ENCODE peak calls at places on chromosomes 3 and 15, in eight cellular contexts. V is stomach, B is PC-3, T is BE2C, C is pancreas, F is A673, J is NB4, S is epithelial cell of proximal tubule. G is an unnamed sample.

GRCh38 chr15:68317281-68318007 is 39.9 kb downstream of the FEM1B start:
- DNase-seq in V (no peak), T (no peak), F (no peak), J (no peak), B (no peak), C (no peak), S (no peak), G (no peak)

GRCh38 chr15:70096215-70096974 is 1.3 kb downstream of the TLE3 start:
- DNase-seq in B (peak), C (peak), V (peak), F (peak), S (no peak), J (peak), T (peak), G (no peak)

GRCh38 chr3:36756272-36756671 is 8.1 kb downstream of the DCLK3 start:
- DNase-seq in V (no peak), S (no peak), J (no peak), F (no peak), T (no peak), B (no peak), C (no peak), G (no peak)

GRCh38 chr3:78455737-78456136 is 1312.1 kb downstream of the ROBO1 start:
- DNase-seq in F (no peak), B (no peak), S (no peak), C (no peak), V (no peak), J (no peak), T (no peak), G (no peak)

GRCh38 chr15:57334257-57334656 is 42.0 kb upstream of the CGNL1 start:
- DNase-seq in J (peak), V (peak), T (no peak), C (no peak), B (peak), F (peak), S (no peak), G (peak)

GRCh38 chr3:34364345-34364744 is 565.9 kb downstream of the PDCD6IP start:
- DNase-seq in C (no peak), S (peak), F (peak), B (peak), V (no peak), T (no peak), J (no peak), G (no peak)

GRCh38 chr3:170204023-170204472 is 18.2 kb upstream of the PRKCI start:
- DNase-seq in V (no peak), B (no peak), F (no peak), T (no peak), J (no peak), C (no peak), S (no peak), G (no peak)

GRCh38 chr15:94040523-94041248 is 190.7 kb upstream of the MCTP2 start:
- DNase-seq in C (no peak), T (no peak), F (no peak), S (no peak), J (no peak), B (no peak), V (no peak), G (peak)

GRCh38 chr3:127459891-127460290 is 130.6 kb downstream of the TPRA1 start:
- DNase-seq in B (no peak), V (no peak), J (no peak), T (no peak), S (no peak), F (no peak), C (no peak), G (no peak)

GRCh38 chr3:196684548-196685407 is 27.3 kb downstream of the CEP19 start:
- DNase-seq in V (peak), J (peak), S (no peak), C (peak), F (peak), B (peak), T (peak), G (peak)

GRCh38 chr3:84885199-84885882 is 73.4 kb upstream of the CADM2 start:
- DNase-seq in C (peak), V (peak), T (no peak), S (no peak), F (no peak), J (no peak), B (no peak), G (no peak)

GRCh38 chr3:128144512-128144911 is 8.8 kb upstream of the EEFSEC start:
- DNase-seq in C (no peak), V (no peak), T (no peak), S (no peak), J (no peak), F (no peak), B (no peak), G (no peak)

GRCh38 chr15:29106116-29106515 is 163.5 kb downstream of the NSMCE3 start:
- DNase-seq in T (no peak), V (no peak), S (no peak), C (no peak), F (no peak), J (no peak), B (no peak), G (no peak)

GRCh38 chr3:126782554-126782953 is 78.5 kb downstream of the CHCHD6 start:
- DNase-seq in J (no peak), V (no peak), T (no peak), F (peak), C (no peak), S (peak), B (peak), G (peak)

GRCh38 chr15:74320358-74321247 is 46.8 kb downstream of the CYP11A1 start:
- DNase-seq in T (peak), C (peak), V (peak), J (peak), B (peak), S (no peak), F (peak), G (peak)

GRCh38 chr3:32106929-32107362 is 526 bp downstream of the GPD1L start:
- DNase-seq in S (no peak), B (peak), C (peak), V (peak), T (no peak), F (no peak), J (peak), G (peak)

GRCh38 chr15:40291088-40291574 is 8.3 kb upstream of the ANKRD63 start:
- DNase-seq in J (no peak), V (peak), T (peak), B (peak), F (peak), S (no peak), C (peak), G (peak)

GRCh38 chr15:68586274-68586961 is 7.6 kb downstream of the CORO2B start:
- DNase-seq in F (peak), V (no peak), B (peak), C (no peak), J (peak), S (peak), T (no peak), G (peak)

GRCh38 chr3:13420817-13421755 is 964 bp upstream of the NUP210 start:
- DNase-seq in B (no peak), C (no peak), T (no peak), J (peak), F (no peak), S (no peak), V (peak), G (no peak)
- H3K4me3 ChIP-seq in B (peak), C (peak), T (no peak), J (no peak), F (no peak), S (peak), V (peak), G (no peak)

GRCh38 chr3:12892840-12893189 is 51.5 kb upstream of the RPL32 start:
- DNase-seq in V (no peak), B (no peak), T (no peak), J (no peak), C (no peak), S (no peak), F (no peak), G (no peak)

GRCh38 chr3:12891985-12892839 is 50.8 kb upstream of the RPL32 start:
- DNase-seq in V (peak), B (peak), F (peak), S (peak), J (peak), C (peak), T (peak), G (peak)

GRCh38 chr3:12893247-12893646 is 51.9 kb upstream of the RPL32 start:
- DNase-seq in T (no peak), V (no peak), S (no peak), F (no peak), J (no peak), C (no peak), B (peak), G (no peak)

GRCh38 chr3:12891391-12891984 is 50.1 kb upstream of the RPL32 start:
- DNase-seq in B (peak), F (no peak), T (no peak), J (no peak), C (no peak), V (no peak), S (no peak), G (no peak)

GRCh38 chr3:12890610-12891390 is 49.4 kb upstream of the RPL32 start:
- DNase-seq in J (no peak), C (no peak), V (no peak), F (no peak), S (no peak), T (no peak), B (peak), G (no peak)
- TF ChIP-seq CTCF in J (no peak), C (no peak), V (no peak), F (peak), S (no peak), T (no peak), B (peak), G (no peak)

GRCh38 chr3:11582123-11582968 is 61.4 kb downstream of the VGLL4 start:
- DNase-seq in C (peak), V (peak), B (no peak), J (no peak), T (peak), S (no peak), F (peak), G (peak)

GRCh38 chr3:11583638-11584046 is 60.1 kb downstream of the VGLL4 start:
- DNase-seq in F (no peak), J (no peak), V (no peak), B (no peak), T (no peak), S (no peak), C (no peak), G (peak)

GRCh38 chr3:11584570-11584969 is 59.1 kb downstream of the VGLL4 start:
- DNase-seq in S (no peak), B (no peak), J (no peak), F (no peak), V (no peak), C (no peak), T (no peak), G (no peak)

GRCh38 chr3:11581237-11582122 is 62.2 kb downstream of the VGLL4 start:
- DNase-seq in F (no peak), C (no peak), T (no peak), S (no peak), B (no peak), J (no peak), V (no peak), G (no peak)

DNA sequence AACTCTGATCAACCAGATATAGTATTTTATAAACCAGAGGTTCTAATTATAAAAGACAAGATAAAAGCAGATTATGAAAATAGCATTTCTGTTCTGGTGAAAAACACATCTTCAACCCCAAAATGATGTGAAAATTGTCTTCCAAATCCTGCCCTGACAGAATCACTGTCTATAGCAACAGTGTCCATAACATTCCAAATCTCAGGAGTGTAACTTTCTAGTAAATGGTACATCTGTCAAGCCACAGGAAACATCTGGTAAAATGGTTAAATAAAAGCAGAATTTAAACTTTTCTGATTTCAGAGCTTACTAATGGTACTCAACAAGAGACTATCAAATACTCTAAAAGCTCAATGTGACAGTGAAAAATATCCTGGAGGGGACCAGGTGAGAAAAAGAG is 60.5 kb downstream of the VGLL4 start:
- DNase-seq in F (no peak), C (no peak), S (no peak), V (no peak), J (no peak), T (no peak), B (no peak), G (peak)
- H3K4me3 ChIP-seq in F (no peak), C (no peak), S (no peak), V (no peak), J (no peak), T (no peak), B (no peak), G (no peak)

GRCh38 chr3:184308744-184309143 is 5.7 kb upstream of the EIF4G1 start:
- DNase-seq in C (no peak), B (no peak), S (no peak), F (no peak), J (no peak), V (no peak), T (peak), G (no peak)

GRCh38 chr3:184300377-184300717 is 1.3 kb downstream of the PSMD2 start:
- DNase-seq in J (no peak), V (no peak), F (no peak), C (no peak), B (peak), S (no peak), T (no peak), G (no peak)

GRCh38 chr3:184306573-184306972 is 7.5 kb downstream of the PSMD2 start:
- DNase-seq in V (no peak), J (no peak), T (no peak), F (no peak), S (no peak), B (no peak), C (no peak), G (no peak)

GRCh38 chr3:184299488-184300376 is 691 bp downstream of the PSMD2 start:
- DNase-seq in J (no peak), S (no peak), V (no peak), T (no peak), B (peak), C (no peak), F (no peak), G (peak)

GRCh38 chr3:184305577-184305976 is 6.5 kb downstream of the PSMD2 start:
- DNase-seq in J (peak), F (peak), V (no peak), C (no peak), S (no peak), T (no peak), B (peak), G (no peak)
- TF ChIP-seq CTCF in J (peak), F (peak), V (peak), C (peak), S (peak), T (peak), B (peak), G (peak)